ENCODE peak calls at places on chromosome 17, in ten cellular contexts. P is GM12878; Z is HCT116; O is cardiac muscle cell; E is fibroblast of lung; N is lung; W is CD8-positive, alpha-beta T cell; R is neural progenitor cell; Y is heart left ventricle; X is right lobe of liver. C is an unnamed sample.
A peak's percentile ranks its signal among the peaks of the same experiment; 100 is the strongest.

GRCh38 chr17:79842656-79843474 is 3.6 kb upstream of the CBX4 start:
- DNase-seq in P (no peak), Z (no peak), O (no peak), E (peak; percentile 22), N (no peak), W (peak; percentile 31), R (peak; percentile 63), Y (no peak), X (no peak), C (no peak)

GRCh38 chr17:1005361-1005946 is 8.5 kb downstream of the TIMM22 start:
- DNase-seq in P (no peak), Z (no peak), O (no peak), E (peak; percentile 88), N (no peak), W (no peak), R (no peak), Y (peak; percentile 82), X (no peak), C (no peak)

GRCh38 chr17:42541041-42541833 is 5.2 kb downstream of the NAGLU start:
- DNase-seq in P (no peak), Z (no peak), O (no peak), E (no peak), N (no peak), W (peak; percentile 41), R (no peak), Y (no peak), X (no peak), C (no peak)

GRCh38 chr17:51087072-51087757 is 33.5 kb downstream of the SPAG9 start:
- DNase-seq in P (no peak), Z (no peak), O (no peak), E (no peak), N (no peak), W (no peak), R (no peak), Y (no peak), X (no peak), C (no peak)

GRCh38 chr17:43611230-43611969 is 50.3 kb downstream of the MEOX1 start:
- DNase-seq in P (no peak), Z (no peak), O (no peak), E (no peak), N (no peak), W (no peak), R (no peak), Y (no peak), X (no peak), C (no peak)

GRCh38 chr17:28747046-28747691 is 3.4 kb downstream of the TRAF4 start:
- DNase-seq in P (no peak), Z (no peak), O (no peak), E (no peak), N (peak; percentile 91), W (no peak), R (no peak), Y (no peak), X (no peak), C (no peak)

GRCh38 chr17:66467766-66468165 is 165.4 kb downstream of the PRKCA start:
- DNase-seq in P (no peak), Z (no peak), O (no peak), E (no peak), N (no peak), W (no peak), R (no peak), Y (no peak), X (no peak), C (no peak)

GRCh38 chr17:47862621-47863440 is 11.9 kb upstream of the SP6 start:
- DNase-seq in P (no peak), Z (peak; percentile 66), O (no peak), E (peak; percentile 76), N (no peak), W (no peak), R (no peak), Y (no peak), X (no peak), C (peak; percentile 50)

GRCh38 chr17:38824899-38825761 is at the start of gene CWC25:
- DNase-seq in P (peak; percentile 97), Z (peak; percentile 93), O (peak; percentile 88), E (peak; percentile 97), N (peak; percentile 94), W (peak; percentile 96), R (peak; percentile 96), Y (peak; percentile 91), X (peak; percentile 93), C (peak; percentile 78)

DNA sequence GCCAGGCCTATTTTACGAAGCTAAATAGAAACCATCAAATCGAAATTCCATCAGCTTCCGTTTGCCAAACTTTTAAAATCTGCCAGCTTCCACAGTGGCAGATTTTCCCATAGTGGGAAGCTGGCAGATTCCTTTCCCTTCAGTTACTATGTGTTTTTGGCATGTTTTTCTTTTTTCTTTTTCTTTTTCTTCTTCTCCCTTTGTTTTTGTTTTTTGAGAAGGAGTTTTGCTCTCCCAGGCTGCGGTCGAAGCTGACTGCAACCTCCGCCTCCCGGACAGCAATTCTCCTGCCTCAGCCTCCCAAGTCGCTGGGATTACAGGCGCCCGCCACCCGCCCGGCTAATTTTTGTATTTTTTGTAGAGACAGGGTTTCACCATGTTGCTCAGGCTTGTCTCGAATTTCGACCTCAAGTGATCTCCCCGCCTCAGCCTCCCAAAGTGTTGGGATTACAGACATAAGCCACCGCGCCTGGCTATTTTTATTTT is 684 bp upstream of the CWC25 start:
- DNase-seq in P (no peak), Z (no peak), O (no peak), E (no peak), N (no peak), W (no peak), R (no peak), Y (no peak), X (no peak), C (no peak)
- TF ChIP-seq CTCF in P (no peak), Z (no peak), O (no peak), E (no peak), N (no peak), W (no peak), R (no peak), Y (no peak), X (no peak), C (no peak)

DNA sequence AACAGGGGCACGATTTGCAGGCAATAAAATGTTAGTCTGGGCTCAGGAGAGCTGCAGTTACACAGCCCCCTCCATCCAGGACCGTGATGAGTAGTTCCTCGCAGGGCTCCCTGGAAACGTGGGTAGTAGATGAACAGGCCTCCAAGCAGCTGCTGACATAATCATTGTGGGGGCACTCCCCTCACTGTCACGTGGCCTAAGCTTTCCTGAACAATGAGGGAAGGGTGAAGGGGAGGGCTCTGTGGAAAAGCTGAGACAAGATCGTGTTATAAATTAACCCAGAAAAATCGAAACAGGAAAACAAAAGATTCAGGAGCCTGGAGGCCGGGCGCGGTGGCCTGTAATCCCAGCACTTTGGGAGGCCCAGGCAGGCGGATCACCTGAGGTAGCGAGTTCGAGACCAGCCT is 1.3 kb upstream of the PER1 start:
- DNase-seq in P (no peak), Z (no peak), O (no peak), E (peak; percentile 98), N (peak; percentile 85), W (peak; percentile 49), R (peak; percentile 41), Y (peak; percentile 91), X (peak; percentile 90), C (peak; percentile 94)
- H3K4me3 ChIP-seq in P (no peak overlapping the region), Z (peak overlapping the region; percentile 48), O (no peak overlapping the region), E (no peak overlapping the region), N (no peak overlapping the region), W (no peak overlapping the region), R (peak overlapping the region; percentile 46), Y (peak overlapping the region; percentile 76), X (peak overlapping the region; percentile 79), C (peak overlapping the region; percentile 34)

GRCh38 chr17:58626905-58627304 is 64.9 kb downstream of the TEX14 start:
- DNase-seq in P (no peak), Z (no peak), O (no peak), E (no peak), N (no peak), W (no peak), R (no peak), Y (no peak), X (no peak), C (no peak)

GRCh38 chr17:58630883-58631522 is 60.8 kb downstream of the TEX14 start:
- DNase-seq in P (no peak), Z (peak; percentile 98), O (peak; percentile 86), E (no peak), N (peak; percentile 32), W (peak; percentile 11), R (peak; percentile 70), Y (no peak), X (peak; percentile 48), C (no peak)

GRCh38 chr17:58637011-58637570 is 54.8 kb downstream of the TEX14 start:
- DNase-seq in P (no peak), Z (no peak), O (no peak), E (no peak), N (no peak), W (no peak), R (no peak), Y (no peak), X (no peak), C (no peak)

GRCh38 chr17:58632324-58633314 is 59.2 kb downstream of the TEX14 start:
- DNase-seq in P (no peak), Z (no peak), O (no peak), E (no peak), N (no peak), W (no peak), R (no peak), Y (no peak), X (peak; percentile 49), C (no peak)

DNA sequence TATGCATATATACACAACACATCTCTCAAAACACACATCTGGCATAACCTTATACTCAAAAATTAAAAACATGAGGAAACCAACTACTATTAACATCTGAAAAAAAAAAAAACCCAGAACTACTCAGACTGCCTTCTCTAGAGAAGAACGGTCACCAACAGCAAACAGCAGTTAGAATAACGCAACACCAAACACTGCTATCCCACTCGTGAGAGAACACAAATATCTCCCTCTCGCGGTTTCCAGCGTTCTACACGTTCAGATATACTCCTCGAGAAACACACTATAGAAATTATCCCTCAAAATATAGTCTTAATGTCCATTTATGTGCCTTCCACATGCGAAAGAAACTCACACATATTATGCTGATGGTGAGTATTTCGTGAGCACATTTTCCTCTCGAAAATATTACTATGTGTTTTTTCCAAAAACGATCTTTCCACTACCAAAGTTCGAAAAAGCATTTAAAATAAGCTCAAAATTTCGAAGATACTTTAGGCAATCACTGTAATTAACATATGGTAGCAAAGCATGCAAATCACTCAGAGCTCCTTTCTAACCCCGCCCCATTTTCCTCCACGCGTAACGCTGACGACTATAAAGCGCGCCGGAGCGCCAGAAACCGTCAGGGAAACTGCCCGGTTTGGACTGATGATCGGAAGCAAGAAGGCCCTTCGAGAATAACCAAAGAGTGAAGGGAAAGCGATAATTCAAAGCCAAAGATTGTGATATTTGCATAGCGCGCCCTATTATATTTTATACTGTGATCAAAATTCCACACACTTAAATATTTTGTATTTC is 60.1 kb downstream of the TEX14 start:
- DNase-seq in P (peak; percentile 93), Z (peak; percentile 100), O (peak; percentile 97), E (peak; percentile 100), N (peak; percentile 95), W (peak; percentile 91), R (peak; percentile 96), Y (peak; percentile 94), X (peak; percentile 96), C (peak; percentile 98)
- TF ChIP-seq CTCF in P (peak; percentile 23), Z (peak; percentile 16), O (peak; percentile 35), E (peak; percentile 25), N (no peak), W (no peak), R (peak; percentile 9), Y (no peak), X (peak; percentile 42), C (peak; percentile 29)

GRCh38 chr17:63704836-63705235 is 4.9 kb upstream of the LIMD2 start:
- DNase-seq in P (no peak), Z (no peak), O (no peak), E (no peak), N (no peak), W (no peak), R (no peak), Y (no peak), X (no peak), C (no peak)

GRCh38 chr17:63706346-63707102 is 6.6 kb upstream of the LIMD2 start:
- DNase-seq in P (no peak), Z (no peak), O (no peak), E (no peak), N (no peak), W (peak; percentile 30), R (no peak), Y (no peak), X (peak; percentile 40), C (no peak)

GRCh38 chr17:63707151-63707550 is 7.2 kb upstream of the LIMD2 start:
- DNase-seq in P (no peak), Z (no peak), O (no peak), E (no peak), N (no peak), W (peak; percentile 47), R (no peak), Y (no peak), X (peak; percentile 38), C (no peak)

GRCh38 chr17:63704259-63704576 is 4.3 kb upstream of the LIMD2 start:
- DNase-seq in P (no peak), Z (no peak), O (no peak), E (no peak), N (no peak), W (no peak), R (no peak), Y (no peak), X (peak; percentile 33), C (no peak)

GRCh38 chr17:63705657-63706056 is 5.7 kb upstream of the LIMD2 start:
- DNase-seq in P (no peak), Z (no peak), O (no peak), E (no peak), N (no peak), W (no peak), R (no peak), Y (no peak), X (peak; percentile 41), C (no peak)
- H3K4me3 ChIP-seq in P (no peak overlapping the region), Z (no peak overlapping the region), O (no peak overlapping the region), E (no peak overlapping the region), N (no peak overlapping the region), W (no peak overlapping the region), R (no peak overlapping the region), Y (no peak overlapping the region), X (no peak overlapping the region), C (no peak overlapping the region)